ENCODE peak calls at places on chromosomes 2 and 18, in four cellular contexts. Y, C, D and V are unnamed samples.

GRCh38 chr2:6957031-6957714 is 40.0 kb downstream of the RNF144A start:
- DNase-seq in C (no peak), D (no peak), Y (no peak), V (no peak)

GRCh38 chr2:220932041-220932440 is 640.1 kb downstream of the EPHA4 start:
- DNase-seq in C (no peak), Y (no peak), D (no peak), V (no peak)

GRCh38 chr2:45404807-45405297 is 206.2 kb downstream of the SRBD1 start:
- DNase-seq in C (no peak), Y (no peak), D (no peak), V (no peak)

GRCh38 chr18:58567453-58568196 is 61.3 kb downstream of the ALPK2 start:
- DNase-seq in Y (no peak), C (peak), D (no peak), V (peak)

GRCh38 chr2:10215393-10215935 is 87.2 kb upstream of the HPCAL1 start:
- DNase-seq in C (no peak), Y (no peak), D (no peak), V (no peak)

GRCh38 chr18:8841781-8842485 is 136.6 kb downstream of the MTCL1 start:
- DNase-seq in Y (no peak), C (peak), D (no peak), V (no peak)

GRCh38 chr2:109206569-109207145 is 77.7 kb downstream of the SH3RF3 start:
- DNase-seq in Y (no peak), D (no peak), C (no peak), V (no peak)

GRCh38 chr2:173823540-173823939 is 141.6 kb downstream of the SP3 start:
- DNase-seq in D (no peak), Y (no peak), C (no peak), V (no peak)

GRCh38 chr2:62570861-62571698 is 65.1 kb upstream of the TMEM17 start:
- DNase-seq in D (no peak), Y (peak), C (no peak), V (no peak)

GRCh38 chr2:152097291-152098032 is 1.4 kb downstream of the CACNB4 start:
- DNase-seq in D (peak), Y (no peak), C (no peak), V (peak)

GRCh38 chr2:34570266-34570872 is 971.3 kb upstream of the FAM98A start:
- DNase-seq in Y (peak), D (no peak), C (no peak), V (no peak)

GRCh38 chr2:98761267-98761781 is 30.4 kb upstream of the MGAT4A start:
- DNase-seq in Y (no peak), C (no peak), D (no peak), V (no peak)

GRCh38 chr2:221205103-221205502 is 367.0 kb downstream of the EPHA4 start:
- DNase-seq in C (no peak), Y (no peak), D (no peak), V (no peak)

GRCh38 chr2:210522399-210522798 is 34.0 kb upstream of the CPS1 start:
- DNase-seq in C (no peak), Y (no peak), D (no peak), V (no peak)
- TF ChIP-seq CTCF in C (no peak), Y (no peak), D (no peak), V (no peak)

GRCh38 chr2:260507-261161 is 3.2 kb downstream of the SH3YL1 start:
- DNase-seq in C (no peak), D (no peak), Y (no peak), V (no peak)

GRCh38 chr2:264493-265468 is at the start of gene ACP1:
- DNase-seq in C (peak), D (peak), Y (peak), V (peak)

GRCh38 chr2:263774-264492 is at the start of gene SH3YL1:
- DNase-seq in C (no peak), Y (no peak), D (peak), V (no peak)

GRCh38 chr2:262117-262516 is 1.7 kb downstream of the SH3YL1 start:
- DNase-seq in D (no peak), Y (no peak), C (no peak), V (no peak)

DNA sequence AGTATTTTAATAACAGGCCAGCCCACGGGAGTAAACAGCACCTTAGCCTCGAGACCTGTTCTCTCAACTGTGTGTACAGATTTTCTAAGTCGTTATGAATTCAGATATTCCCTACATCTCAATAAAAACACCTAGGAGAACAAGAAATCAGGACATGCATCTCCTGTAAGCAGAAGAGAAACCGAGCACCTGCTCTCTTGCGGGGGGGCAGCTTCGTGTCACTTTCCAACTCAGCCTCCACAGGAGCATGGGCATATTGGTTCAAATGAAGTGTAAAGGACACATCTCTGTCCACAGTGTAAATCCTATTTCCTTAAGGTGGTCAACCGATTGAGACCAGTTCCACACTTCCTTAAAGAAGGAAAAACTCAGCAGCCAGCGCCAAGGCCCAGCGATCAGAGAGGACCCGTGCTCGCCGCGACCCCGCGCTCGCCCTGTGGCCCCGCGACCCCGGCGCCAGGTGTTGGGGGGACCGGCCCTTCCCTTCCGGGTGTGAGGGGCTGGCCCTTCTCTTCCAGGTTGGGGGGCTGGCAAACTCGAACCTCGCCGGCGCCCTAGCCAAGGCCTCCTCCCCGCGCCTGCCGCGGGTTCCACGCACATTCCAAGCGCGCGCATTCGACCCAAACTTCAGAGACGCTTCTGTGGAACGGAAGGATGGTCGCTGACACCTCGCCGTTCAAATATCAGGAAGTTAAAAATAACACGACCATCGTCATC is 652 bp downstream of the SH3YL1 start:
- DNase-seq in C (no peak), D (no peak), Y (no peak), V (no peak)
- TF ChIP-seq CTCF in C (no peak), D (no peak), Y (no peak), V (no peak)

DNA sequence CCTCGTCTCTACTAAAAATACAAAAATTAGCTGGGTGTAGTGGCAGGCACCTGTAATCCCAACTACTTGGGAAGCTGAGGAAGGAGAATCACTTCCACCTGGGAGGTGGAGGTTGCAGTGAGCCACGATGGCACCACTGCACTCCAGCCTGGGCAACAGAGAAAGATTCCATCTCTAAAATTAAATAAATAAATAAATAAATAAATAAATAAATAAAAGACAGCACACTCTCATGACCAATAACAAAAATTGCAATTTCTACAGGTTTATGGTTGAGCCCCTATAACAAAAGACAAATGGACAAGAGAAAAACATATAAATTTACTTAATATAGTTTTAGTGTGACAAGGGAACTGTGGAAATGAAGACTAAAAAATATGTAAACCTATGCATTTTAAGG is 384.1 kb downstream of the CDH19 start:
- DNase-seq in D (no peak), Y (no peak), C (no peak), V (no peak)
- TF ChIP-seq CTCF in D (no peak), Y (no peak), C (no peak), V (no peak)

GRCh38 chr18:27004056-27004829 is 138.7 kb upstream of the AQP4 start:
- DNase-seq in Y (no peak), C (peak), D (no peak), V (no peak)
- TF ChIP-seq CTCF in Y (no peak), C (no peak), D (peak), V (no peak)

GRCh38 chr2:224038049-224038829 is 847 bp downstream of the SERPINE2 start:
- DNase-seq in D (peak), C (no peak), Y (peak), V (no peak)
- TF ChIP-seq CTCF in D (no peak), C (no peak), Y (no peak), V (no peak)

DNA sequence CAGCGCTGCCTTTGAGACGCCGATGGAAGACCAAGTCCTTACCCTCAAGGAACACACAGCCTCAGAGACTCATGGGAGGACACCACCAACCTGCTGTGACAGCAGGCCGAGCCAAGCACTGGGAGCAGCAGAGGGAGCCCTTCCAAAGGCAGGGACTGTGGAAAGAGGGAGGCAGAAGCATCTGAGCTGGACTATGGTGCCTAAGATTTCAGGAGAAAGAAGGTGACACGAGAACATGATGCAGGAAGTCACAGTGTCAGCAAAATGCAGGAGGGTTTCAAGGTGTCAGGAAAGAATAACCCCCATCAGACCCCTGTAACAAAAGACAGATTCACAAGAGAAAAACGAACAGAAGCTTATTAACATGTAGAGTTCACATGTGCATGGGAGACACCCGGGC is 24.2 kb upstream of the COX7A2L start:
- DNase-seq in D (no peak), C (no peak), Y (peak), V (no peak)
- TF ChIP-seq CTCF in D (no peak), C (peak), Y (no peak), V (peak)

DNA sequence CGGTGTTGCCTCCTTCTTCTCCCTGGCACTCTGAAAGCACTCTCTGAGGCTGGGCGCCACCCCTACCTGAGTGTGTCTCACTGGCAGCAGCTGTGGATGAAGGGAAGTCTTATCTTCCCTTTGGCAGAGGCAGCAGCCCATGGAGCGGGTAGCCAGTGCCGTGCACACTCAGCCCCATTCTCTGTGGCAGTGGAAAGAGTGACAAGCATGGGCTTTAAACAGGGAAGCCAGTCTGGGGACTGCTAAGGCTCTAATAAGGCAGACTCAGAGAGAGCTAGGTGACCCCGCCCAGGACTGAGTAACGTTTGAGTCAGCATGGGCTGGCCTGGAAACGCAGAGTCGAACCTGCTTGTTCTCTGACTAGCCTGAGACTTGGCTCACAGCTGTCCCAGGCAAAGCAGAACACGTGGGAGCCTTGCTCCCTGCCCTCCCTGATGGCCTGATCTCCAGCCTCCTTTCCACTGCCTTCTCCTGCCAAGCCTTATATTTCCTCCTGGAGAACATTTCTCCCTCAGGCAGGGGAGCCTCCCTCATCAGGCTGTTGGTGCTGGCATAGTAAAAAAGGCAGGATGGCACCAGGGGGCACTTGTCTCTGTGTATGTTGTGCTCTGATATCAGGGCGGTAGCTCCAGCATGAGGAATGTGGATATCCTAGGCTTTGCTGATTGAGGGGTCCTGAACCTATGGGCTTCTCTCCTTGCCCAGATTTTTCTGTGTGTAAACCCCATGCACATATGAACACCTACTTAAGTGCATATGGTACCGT is 93.9 kb upstream of the LGALSL start:
- DNase-seq in Y (no peak), C (peak), D (no peak), V (peak)
- TF ChIP-seq CTCF in Y (no peak), C (peak), D (no peak), V (peak)

DNA sequence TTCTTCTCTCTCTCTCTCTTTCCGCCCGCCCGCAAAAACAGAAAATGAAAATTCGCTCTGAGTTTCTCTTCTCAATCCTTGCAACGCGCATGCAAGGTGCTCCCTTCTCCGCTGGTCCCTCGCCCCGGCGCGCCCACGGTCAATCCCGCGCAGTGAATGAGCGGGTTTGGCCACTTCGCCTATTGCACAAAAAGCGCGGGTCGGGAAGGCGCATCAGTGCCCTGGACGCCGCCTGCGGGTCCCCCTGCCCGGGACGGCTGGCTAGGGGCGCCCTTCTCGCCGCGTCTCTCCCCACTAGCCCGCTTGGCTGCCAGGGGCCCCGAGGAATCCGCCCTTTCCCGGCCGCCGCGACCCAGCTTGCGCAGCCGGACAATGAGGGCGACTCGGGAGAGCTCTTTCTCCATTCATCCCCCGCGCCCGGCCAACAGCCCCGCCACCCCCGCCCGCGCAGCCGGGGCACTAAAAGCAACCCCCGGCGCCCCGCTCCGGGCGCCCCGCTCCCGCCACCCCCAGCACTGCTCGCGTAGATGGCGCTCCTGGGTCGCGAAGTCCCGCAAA is 686 bp downstream of the LAMA1 start:
- DNase-seq in D (no peak), C (no peak), Y (peak), V (no peak)
- TF ChIP-seq CTCF in D (no peak), C (no peak), Y (no peak), V (no peak)

GRCh38 chr2:200254788-200255187 is 51.7 kb upstream of the SPATS2L start:
- DNase-seq in Y (no peak), D (no peak), C (no peak), V (no peak)

GRCh38 chr2:200252661-200253067 is 53.8 kb upstream of the SPATS2L start:
- DNase-seq in D (no peak), Y (no peak), C (peak), V (no peak)

GRCh38 chr2:200257570-200257969 is 48.9 kb upstream of the SPATS2L start:
- DNase-seq in C (no peak), D (no peak), Y (no peak), V (no peak)

GRCh38 chr2:200255549-200255948 is 50.9 kb upstream of the SPATS2L start:
- DNase-seq in D (no peak), C (no peak), Y (no peak), V (no peak)

DNA sequence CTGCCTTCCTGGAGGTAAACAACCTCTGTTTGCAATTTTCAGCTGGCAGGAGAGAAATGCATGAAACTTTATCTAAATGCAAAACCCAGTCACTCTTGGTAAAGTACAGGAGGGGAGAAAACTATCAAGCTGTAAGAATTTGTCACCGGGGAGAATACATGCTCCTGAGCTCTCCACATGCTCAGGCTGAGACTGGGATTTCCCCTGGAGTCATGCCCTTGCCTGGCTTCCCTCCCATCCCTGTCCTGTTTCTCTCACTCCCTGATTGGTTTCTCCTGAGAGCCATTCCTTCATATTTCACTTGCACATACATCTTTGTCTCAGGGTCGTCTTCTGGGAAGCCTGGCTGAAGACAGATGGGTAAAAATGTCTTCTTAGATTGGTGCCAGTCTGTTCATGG is 52.9 kb upstream of the SPATS2L start:
- DNase-seq in D (no peak), Y (no peak), C (no peak), V (no peak)
- TF ChIP-seq CTCF in D (no peak), Y (no peak), C (no peak), V (no peak)

GRCh38 chr2:187228986-187229385 is 219.1 kb downstream of the CALCRL start:
- DNase-seq in D (no peak), C (no peak), Y (no peak), V (no peak)

GRCh38 chr2:187230088-187230487 is 218.0 kb downstream of the CALCRL start:
- DNase-seq in D (no peak), Y (no peak), C (no peak), V (no peak)

GRCh38 chr2:187220100-187220499 is 228.0 kb downstream of the CALCRL start:
- DNase-seq in D (no peak), C (no peak), Y (no peak), V (no peak)

DNA sequence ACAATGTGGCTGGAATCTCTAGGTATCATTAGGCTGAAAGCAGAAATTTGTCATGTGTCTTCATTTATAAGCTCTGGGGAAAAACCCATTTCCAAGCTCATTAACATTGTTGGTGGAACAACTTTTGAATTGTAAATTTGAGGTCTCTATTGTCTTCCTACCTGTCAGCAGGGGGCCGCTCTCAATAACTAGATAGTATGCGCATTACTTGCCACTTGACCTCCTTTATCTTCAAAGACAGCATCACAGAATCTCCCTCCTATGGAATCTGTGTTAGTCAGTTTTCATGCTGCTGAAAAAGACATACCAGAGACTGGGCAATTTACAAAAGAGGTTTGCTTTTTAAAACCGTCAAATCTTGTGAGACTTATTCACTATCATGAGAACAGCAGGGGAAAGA is 223.1 kb downstream of the CALCRL start:
- DNase-seq in Y (no peak), C (no peak), D (no peak), V (no peak)
- TF ChIP-seq CTCF in Y (no peak), C (no peak), D (no peak), V (no peak)